ENCODE peak calls at places on chromosomes 11 and 22, in ten cellular contexts. L is fibroblast of pulmonary artery, W is pancreas, T is mammary epithelial cell, X is endothelial cell, G is GM13976, R is fibroblast of mammary gland, A is tibial artery, D is cardiac muscle cell, H is brain microvascular endothelial cell. P is an unnamed sample.

GRCh38 chr11:70568504-70569172 is 170.3 kb downstream of the CTTN start:
- DNase-seq in L (peak), W (no peak), T (peak), X (peak), G (no peak), R (peak), A (peak), D (peak), H (peak), P (no peak)

GRCh38 chr22:21587803-21588611 is 20.5 kb downstream of the UBE2L3 start:
- DNase-seq in L (peak), W (no peak), T (no peak), X (no peak), G (peak), R (peak), A (no peak), D (no peak), H (no peak), P (peak)

GRCh38 chr11:117300773-117301172 is 9.6 kb downstream of the BACE1-AS start:
- DNase-seq in L (peak), W (no peak), T (no peak), X (no peak), G (no peak), R (peak), A (no peak), D (no peak), H (no peak), P (no peak)

GRCh38 chr22:26884921-26885320 is 227.5 kb downstream of the MIAT start:
- DNase-seq in L (no peak), W (no peak), T (peak), X (no peak), G (no peak), R (no peak), A (peak), D (no peak), H (no peak), P (no peak)

GRCh38 chr11:10329935-10330334 is 25.1 kb downstream of the ADM start:
- DNase-seq in L (peak), W (no peak), T (peak), X (no peak), G (no peak), R (peak), A (no peak), D (no peak), H (peak), P (no peak)

GRCh38 chr22:44957267-44957905 is 52.4 kb downstream of the PHF21B start:
- DNase-seq in L (no peak), W (no peak), T (no peak), X (no peak), G (no peak), R (no peak), A (no peak), D (peak), H (no peak), P (no peak)

GRCh38 chr11:44752727-44753126 is 26.0 kb downstream of the TSPAN18 start:
- DNase-seq in L (no peak), W (no peak), T (no peak), X (no peak), G (no peak), R (no peak), A (no peak), D (no peak), H (no peak), P (no peak)

GRCh38 chr22:30855266-30855665 is 113.3 kb downstream of the MORC2 start:
- DNase-seq in L (no peak), W (no peak), T (no peak), X (no peak), G (no peak), R (no peak), A (no peak), D (no peak), H (no peak), P (no peak)

GRCh38 chr11:72075109-72075508 is 5.2 kb downstream of the NUMA1 start:
- DNase-seq in L (no peak), W (no peak), T (no peak), X (no peak), G (no peak), R (no peak), A (peak), D (no peak), H (no peak), P (no peak)

GRCh38 chr22:21000215-21000986 is 1.5 kb downstream of the THAP7 start:
- DNase-seq in L (no peak), W (no peak), T (no peak), X (no peak), G (no peak), R (no peak), A (no peak), D (no peak), H (no peak), P (no peak)

GRCh38 chr22:31344369-31345330 is 1.5 kb downstream of the PATZ1 start:
- DNase-seq in L (peak), W (peak), T (no peak), X (no peak), G (no peak), R (peak), A (peak), D (peak), H (peak), P (no peak)

GRCh38 chr11:67238894-67239794 is 27.1 kb upstream of the GRK2 start:
- DNase-seq in L (no peak), W (no peak), T (peak), X (no peak), G (no peak), R (peak), A (no peak), D (peak), H (no peak), P (no peak)

GRCh38 chr22:22944268-22944985 is 56.8 kb downstream of the IGLL5 start:
- DNase-seq in L (no peak), W (no peak), T (no peak), X (peak), G (peak), R (no peak), A (no peak), D (no peak), H (no peak), P (no peak)

GRCh38 chr22:38026130-38027111 is 30.8 kb upstream of the PICK1 start:
- DNase-seq in L (no peak), W (no peak), T (no peak), X (no peak), G (no peak), R (no peak), A (no peak), D (no peak), H (no peak), P (no peak)

GRCh38 chr11:44334356-44335004 is 24.5 kb upstream of the ALX4 start:
- DNase-seq in L (no peak), W (no peak), T (no peak), X (no peak), G (no peak), R (no peak), A (no peak), D (no peak), H (no peak), P (no peak)

GRCh38 chr11:73217131-73217809 is 811 bp upstream of the P2RY2 start:
- DNase-seq in L (no peak), W (peak), T (no peak), X (no peak), G (no peak), R (no peak), A (no peak), D (no peak), H (no peak), P (no peak)

GRCh38 chr11:102287963-102288744 is 29.1 kb upstream of the BIRC3 start:
- DNase-seq in L (peak), W (peak), T (peak), X (peak), G (peak), R (peak), A (no peak), D (peak), H (peak), P (peak)

GRCh38 chr11:29452131-29452530 is 564.7 kb downstream of the KCNA4 start:
- DNase-seq in L (peak), W (no peak), T (peak), X (no peak), G (no peak), R (peak), A (no peak), D (no peak), H (peak), P (no peak)

GRCh38 chr11:103792981-103793468 is 243.4 kb upstream of the DDI1 start:
- DNase-seq in L (peak), W (no peak), T (no peak), X (no peak), G (no peak), R (peak), A (peak), D (no peak), H (peak), P (no peak)

GRCh38 chr11:134045799-134046635 is 22.9 kb upstream of the JAM3 start:
- DNase-seq in L (no peak), W (no peak), T (no peak), X (peak), G (no peak), R (no peak), A (no peak), D (peak), H (no peak), P (no peak)
- TF ChIP-seq CTCF in L (peak), W (no peak), T (peak), X (no peak), G (no peak), R (peak), A (peak), D (peak), H (peak), P (peak)

DNA sequence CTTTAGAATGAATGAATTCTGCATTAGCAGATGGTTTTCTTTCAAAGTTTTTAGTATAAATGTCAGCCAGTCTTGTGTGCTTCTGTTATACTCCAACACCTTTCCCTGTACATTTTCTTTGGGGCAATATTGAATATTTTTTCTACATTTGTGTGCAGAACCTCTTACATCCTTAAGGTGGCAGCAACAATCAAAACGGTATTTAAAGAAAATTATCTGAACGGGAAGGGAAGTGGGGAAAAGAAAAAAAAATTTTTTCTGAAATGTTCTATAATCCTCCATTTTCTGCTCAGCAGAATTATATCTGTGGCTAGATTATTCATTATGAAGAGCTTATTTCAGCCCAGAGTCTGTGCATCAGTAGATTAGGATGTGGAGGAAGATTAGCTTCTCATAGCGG is 347.3 kb upstream of the RAG2 start:
- DNase-seq in L (peak), W (no peak), T (no peak), X (no peak), G (no peak), R (peak), A (no peak), D (peak), H (no peak), P (no peak)
- TF ChIP-seq CTCF in L (peak), W (peak), T (peak), X (peak), G (peak), R (peak), A (no peak), D (peak), H (no peak), P (peak)

DNA sequence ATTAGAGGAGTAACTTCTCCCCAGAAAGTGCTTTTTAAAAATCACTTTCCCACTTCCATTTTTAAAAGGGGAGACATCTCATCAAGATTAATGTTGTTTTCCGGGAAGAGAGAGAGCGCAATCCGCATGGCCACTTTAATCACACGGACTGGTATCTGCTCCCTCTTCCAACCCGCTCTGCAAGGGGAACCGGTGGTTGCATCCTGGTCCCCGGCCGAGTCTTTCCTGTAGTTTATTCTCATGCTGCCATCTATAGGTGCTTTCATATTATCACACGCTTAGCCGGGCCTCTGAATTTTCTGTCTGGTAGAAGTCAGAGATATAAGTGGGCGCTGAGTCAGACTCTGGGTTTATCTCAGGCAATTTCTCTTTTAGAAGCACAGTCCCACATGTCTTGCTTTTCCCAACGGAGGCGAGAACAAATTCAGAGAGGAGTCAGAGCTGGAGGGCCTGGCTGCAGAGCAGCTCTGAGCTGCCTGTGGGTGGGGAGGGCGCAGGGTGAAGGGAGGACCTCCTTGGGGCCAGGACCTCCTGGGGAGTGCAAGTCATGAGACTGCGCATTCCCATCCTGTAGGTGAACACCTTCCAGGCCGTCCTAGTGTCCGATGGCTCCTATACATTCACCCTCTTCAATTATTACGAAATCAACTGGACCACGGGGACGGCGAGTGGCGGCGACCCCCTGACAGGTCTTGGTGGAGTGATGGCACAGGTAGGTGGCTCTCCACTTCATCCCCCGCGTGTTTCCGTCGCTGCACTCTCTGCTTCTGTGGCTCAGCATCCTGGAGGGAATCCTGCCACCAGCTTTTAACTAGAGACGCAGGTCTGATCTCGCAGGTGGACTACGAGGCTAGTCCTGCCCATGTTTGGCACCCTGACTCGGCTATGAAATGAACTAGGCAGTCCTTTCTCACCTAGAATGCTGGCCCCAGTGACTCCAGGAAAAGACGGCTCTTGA is 11.7 kb downstream of the TECTA start:
- DNase-seq in L (peak), W (peak), T (peak), X (peak), G (peak), R (peak), A (peak), D (peak), H (peak), P (peak)
- TF ChIP-seq CTCF in L (peak), W (peak), T (peak), X (peak), G (peak), R (peak), A (peak), D (peak), H (peak), P (peak)

GRCh38 chr11:3986301-3986700 is 108.3 kb upstream of the RRM1 start:
- DNase-seq in L (no peak), W (no peak), T (no peak), X (no peak), G (no peak), R (no peak), A (no peak), D (no peak), H (no peak), P (no peak)

GRCh38 chr11:3982431-3982830 is 112.2 kb upstream of the RRM1 start:
- DNase-seq in L (no peak), W (no peak), T (no peak), X (no peak), G (no peak), R (no peak), A (no peak), D (no peak), H (no peak), P (no peak)

GRCh38 chr11:3983101-3983500 is 111.5 kb upstream of the RRM1 start:
- DNase-seq in L (no peak), W (no peak), T (no peak), X (no peak), G (no peak), R (no peak), A (no peak), D (no peak), H (no peak), P (no peak)

GRCh38 chr11:3981084-3981633 is 113.4 kb upstream of the RRM1 start:
- DNase-seq in L (no peak), W (no peak), T (no peak), X (no peak), G (no peak), R (no peak), A (no peak), D (no peak), H (no peak), P (no peak)

DNA sequence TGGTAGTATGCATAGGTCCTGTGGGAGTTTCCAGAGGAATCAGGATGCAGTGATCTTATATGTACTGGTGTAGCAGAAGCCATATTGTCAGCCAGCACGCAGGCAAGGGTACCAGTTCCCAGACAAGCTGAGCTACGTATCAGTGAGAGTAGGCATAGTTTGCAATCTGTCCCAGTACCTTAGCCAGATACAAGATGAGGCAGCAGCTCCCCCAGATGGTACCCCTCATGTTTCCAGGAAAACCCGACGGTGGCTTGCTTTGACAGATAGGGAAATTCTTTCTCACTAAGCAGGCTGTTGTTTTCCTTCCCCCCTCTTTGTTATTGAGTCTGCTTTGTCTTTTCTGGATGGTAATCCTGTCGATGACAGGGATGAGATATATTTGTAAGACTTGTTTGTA is 109.7 kb upstream of the RRM1 start:
- DNase-seq in L (peak), W (no peak), T (no peak), X (peak), G (no peak), R (no peak), A (no peak), D (peak), H (no peak), P (no peak)
- TF ChIP-seq CTCF in L (peak), W (no peak), T (no peak), X (no peak), G (no peak), R (peak), A (no peak), D (peak), H (peak), P (no peak)

P was measured in GM10248.